ENCODE peak calls at places on chromosome 12, in five cellular contexts. One of them, this sample, is unnamed. For H3K9me3, the result is how much of the 10 kb centered on the place peaks cover.

GRCh38 chr12:68497112-68497511 is 113.6 kb upstream of the RAP1B start:
- DNase-seq in CD4-positive, alpha-beta T cell: no peak
- DNase-seq in K562: no peak
- DNase-seq in HepG2: no peak
- DNase-seq in OCI-LY7: no peak
- DNase-seq in this sample: no peak

GRCh38 chr12:89889051-89889450 is 180.4 kb upstream of the ATP2B1 start:
- DNase-seq in CD4-positive, alpha-beta T cell: no peak
- DNase-seq in K562: no peak
- DNase-seq in HepG2: no peak
- DNase-seq in OCI-LY7: no peak
- DNase-seq in this sample: no peak

GRCh38 chr12:71958993-71959588 is 20.4 kb downstream of the TPH2 start:
- DNase-seq in CD4-positive, alpha-beta T cell: no peak
- DNase-seq in K562: no peak
- DNase-seq in HepG2: no peak
- DNase-seq in OCI-LY7: no peak
- DNase-seq in this sample: no peak

GRCh38 chr12:71935594-71935993 is 3.1 kb upstream of the TPH2 start:
- DNase-seq in CD4-positive, alpha-beta T cell: no peak
- DNase-seq in K562: no peak
- DNase-seq in HepG2: no peak
- DNase-seq in OCI-LY7: no peak
- DNase-seq in this sample: no peak

GRCh38 chr12:175759-176158 is 38.2 kb downstream of the SLC6A12 start:
- DNase-seq in CD4-positive, alpha-beta T cell: no peak
- DNase-seq in K562: no peak
- DNase-seq in HepG2: no peak
- DNase-seq in OCI-LY7: no peak
- DNase-seq in this sample: no peak

GRCh38 chr12:6038160-6038559 is 86.3 kb downstream of the VWF start:
- DNase-seq in CD4-positive, alpha-beta T cell: no peak
- DNase-seq in K562: peak
- DNase-seq in HepG2: peak
- DNase-seq in OCI-LY7: peak
- DNase-seq in this sample: peak

GRCh38 chr12:725076-725475 is 27.3 kb upstream of the WNK1 start:
- DNase-seq in CD4-positive, alpha-beta T cell: no peak
- DNase-seq in K562: no peak
- DNase-seq in HepG2: no peak
- DNase-seq in OCI-LY7: no peak
- DNase-seq in this sample: no peak

GRCh38 chr12:47808574-47809380 is 10.9 kb downstream of the HDAC7 start:
- DNase-seq in CD4-positive, alpha-beta T cell: peak
- DNase-seq in K562: peak
- DNase-seq in HepG2: no peak
- DNase-seq in OCI-LY7: peak
- DNase-seq in this sample: no peak

GRCh38 chr12:85029456-85029855 is 6.6 kb downstream of the TSPAN19 start:
- DNase-seq in CD4-positive, alpha-beta T cell: no peak
- DNase-seq in K562: no peak
- DNase-seq in HepG2: peak
- DNase-seq in OCI-LY7: peak
- DNase-seq in this sample: no peak

DNA sequence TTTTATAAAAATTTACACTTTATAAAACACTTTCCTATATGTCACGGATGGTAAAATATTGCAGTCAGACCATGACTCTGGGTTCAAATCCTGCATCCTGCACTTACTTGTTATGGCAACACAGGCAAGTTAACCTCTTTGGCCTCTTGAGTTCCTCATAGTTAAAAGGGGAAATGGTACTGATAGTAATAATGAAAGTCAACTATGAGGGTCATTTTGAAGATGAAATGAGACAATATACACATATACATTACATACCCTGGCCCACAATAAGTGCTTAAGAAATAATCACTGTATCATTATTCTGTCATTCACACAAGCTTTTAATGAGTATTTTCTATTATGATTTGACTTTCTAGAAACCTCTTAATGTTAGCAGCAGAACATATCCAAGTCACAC is 64.4 kb downstream of the C12orf42 start:
- DNase-seq in CD4-positive, alpha-beta T cell: no peak
- DNase-seq in K562: no peak
- DNase-seq in HepG2: no peak
- DNase-seq in OCI-LY7: peak
- DNase-seq in this sample: no peak
- H3K27ac ChIP-seq in CD4-positive, alpha-beta T cell: no peak
- H3K27ac ChIP-seq in K562: no peak
- H3K27ac ChIP-seq in HepG2: no peak
- H3K27ac ChIP-seq in OCI-LY7: no peak
- H3K27ac ChIP-seq in this sample: no peak

GRCh38 chr12:133106253-133106652 is 23.8 kb downstream of the ZNF891 start:
- DNase-seq in CD4-positive, alpha-beta T cell: no peak
- DNase-seq in K562: no peak
- DNase-seq in HepG2: no peak
- DNase-seq in OCI-LY7: no peak
- DNase-seq in this sample: no peak

GRCh38 chr12:133108150-133108549 is 21.9 kb downstream of the ZNF891 start:
- DNase-seq in CD4-positive, alpha-beta T cell: no peak
- DNase-seq in K562: no peak
- DNase-seq in HepG2: no peak
- DNase-seq in OCI-LY7: no peak
- DNase-seq in this sample: no peak

GRCh38 chr12:133107121-133107520 is 23.0 kb downstream of the ZNF891 start:
- DNase-seq in CD4-positive, alpha-beta T cell: no peak
- DNase-seq in K562: no peak
- DNase-seq in HepG2: no peak
- DNase-seq in OCI-LY7: no peak
- DNase-seq in this sample: no peak

DNA sequence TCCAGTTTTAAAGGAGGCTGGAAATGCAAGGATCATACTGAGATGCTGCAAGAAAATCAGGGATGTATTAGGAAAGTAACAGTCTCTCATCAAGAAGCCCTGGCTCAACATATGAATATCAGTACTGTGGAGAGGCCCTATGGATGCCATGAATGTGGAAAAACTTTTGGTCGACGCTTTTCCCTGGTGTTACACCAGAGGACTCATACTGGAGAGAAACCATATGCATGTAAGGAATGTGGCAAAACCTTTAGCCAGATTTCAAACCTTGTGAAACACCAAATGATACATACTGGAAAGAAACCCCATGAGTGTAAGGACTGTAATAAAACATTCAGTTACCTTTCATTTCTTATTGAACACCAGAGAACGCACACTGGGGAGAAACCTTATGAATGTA is 24.5 kb downstream of the ZNF891 start:
- DNase-seq in CD4-positive, alpha-beta T cell: no peak
- DNase-seq in K562: no peak
- DNase-seq in HepG2: no peak
- DNase-seq in OCI-LY7: no peak
- DNase-seq in this sample: no peak
- H3K9me3 ChIP-seq in CD4-positive, alpha-beta T cell: half or more
- H3K9me3 ChIP-seq in K562: under half
- H3K9me3 ChIP-seq in HepG2: half or more
- H3K9me3 ChIP-seq in OCI-LY7: half or more
- H3K9me3 ChIP-seq in this sample: under half

GRCh38 chr12:3099146-3099545 is 22.0 kb downstream of the TSPAN9 start:
- DNase-seq in CD4-positive, alpha-beta T cell: no peak
- DNase-seq in K562: no peak
- DNase-seq in HepG2: no peak
- DNase-seq in OCI-LY7: no peak
- DNase-seq in this sample: no peak

GRCh38 chr12:3098436-3098835 is 21.3 kb downstream of the TSPAN9 start:
- DNase-seq in CD4-positive, alpha-beta T cell: no peak
- DNase-seq in K562: no peak
- DNase-seq in HepG2: no peak
- DNase-seq in OCI-LY7: no peak
- DNase-seq in this sample: no peak

GRCh38 chr12:3097836-3098235 is 20.7 kb downstream of the TSPAN9 start:
- DNase-seq in CD4-positive, alpha-beta T cell: no peak
- DNase-seq in K562: no peak
- DNase-seq in HepG2: peak
- DNase-seq in OCI-LY7: no peak
- DNase-seq in this sample: no peak

GRCh38 chr12:3101309-3102022 is 24.3 kb downstream of the TSPAN9 start:
- DNase-seq in CD4-positive, alpha-beta T cell: no peak
- DNase-seq in K562: no peak
- DNase-seq in HepG2: no peak
- DNase-seq in OCI-LY7: no peak
- DNase-seq in this sample: no peak

GRCh38 chr12:3097186-3097804 is 20.1 kb downstream of the TSPAN9 start:
- DNase-seq in CD4-positive, alpha-beta T cell: no peak
- DNase-seq in K562: peak
- DNase-seq in HepG2: peak
- DNase-seq in OCI-LY7: no peak
- DNase-seq in this sample: no peak
- H3K27ac ChIP-seq in CD4-positive, alpha-beta T cell: no peak
- H3K27ac ChIP-seq in K562: no peak
- H3K27ac ChIP-seq in HepG2: peak
- H3K27ac ChIP-seq in OCI-LY7: no peak
- H3K27ac ChIP-seq in this sample: no peak

DNA sequence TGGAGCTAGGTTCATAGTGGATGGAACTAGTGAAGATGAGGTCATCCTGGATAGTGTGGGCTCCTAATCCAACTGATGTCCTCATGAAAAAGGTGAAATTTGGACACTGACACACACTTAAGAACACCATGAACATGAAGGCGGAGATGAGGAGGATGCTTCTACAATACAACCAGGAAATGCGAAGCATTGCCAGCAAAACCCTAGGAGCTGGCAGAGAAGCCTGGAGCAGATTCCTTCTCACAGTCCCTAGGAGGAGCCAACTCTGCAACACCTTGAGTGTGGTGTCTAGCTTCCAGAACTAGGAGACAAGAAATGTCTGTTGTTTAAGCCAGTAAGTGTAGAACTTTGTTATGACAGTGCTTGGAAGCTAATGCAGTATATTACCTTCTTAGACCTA is 192.0 kb upstream of the PWP1 start:
- DNase-seq in CD4-positive, alpha-beta T cell: no peak
- DNase-seq in K562: no peak
- DNase-seq in HepG2: no peak
- DNase-seq in OCI-LY7: no peak
- DNase-seq in this sample: no peak
- H3K9me3 ChIP-seq in CD4-positive, alpha-beta T cell: under half
- H3K9me3 ChIP-seq in K562: under half
- H3K9me3 ChIP-seq in HepG2: under half
- H3K9me3 ChIP-seq in OCI-LY7: under half
- H3K9me3 ChIP-seq in this sample: under half

This sample was measured in iPS DF 6.9.